ENCODE peak calls at places on chromosomes 4 and X, in four cellular contexts. Q is GM23248, N is cardiac muscle cell, O is astrocyte. S is an unnamed sample. For H3K9me3, the result is how much of the 10 kb centered on the place peaks cover.

GRCh38 chr4:147060171-147060931 is 114.7 kb upstream of the TTC29 start:
- DNase-seq in Q (peak), N (no peak), O (peak), S (no peak)

GRCh38 chr4:52643846-52644245 is 15.3 kb downstream of the USP46 start:
- DNase-seq in O (peak), Q (peak), N (peak), S (no peak)

GRCh38 chrX:118182050-118182449 is 65.4 kb upstream of the KLHL13 start:
- DNase-seq in O (peak), Q (peak), N (no peak), S (no peak)

GRCh38 chr4:127047930-127048329 is 584.8 kb upstream of the INTU start:
- DNase-seq in N (no peak), Q (no peak), O (peak), S (no peak)

GRCh38 chr4:3148926-3149325 is 74.4 kb downstream of the HTT start:
- DNase-seq in O (no peak), N (no peak), Q (no peak), S (no peak)

GRCh38 chr4:78312989-78313753 is 238.4 kb upstream of the ANXA3 start:
- DNase-seq in N (no peak), Q (peak), O (no peak), S (no peak)

GRCh38 chr4:19346636-19347035 is 905.1 kb upstream of the SLIT2 start:
- DNase-seq in N (peak), O (no peak), Q (no peak), S (no peak)

GRCh38 chr4:112270643-112271484 is 14.8 kb downstream of the TIFA start:
- DNase-seq in O (peak), Q (peak), N (no peak), S (peak)

GRCh38 chr4:130563185-130563890 is 1467.4 kb downstream of the C4orf33 start:
- DNase-seq in N (peak), O (peak), Q (peak), S (peak)

GRCh38 chr4:76194325-76194724 is 19.3 kb downstream of the SCARB2 start:
- DNase-seq in O (peak), N (no peak), Q (peak), S (no peak)

GRCh38 chr4:22385615-22386014 is 130.3 kb downstream of the ADGRA3 start:
- DNase-seq in Q (peak), N (no peak), O (peak), S (no peak)

GRCh38 chr4:159344877-159345276 is 242.0 kb downstream of the RAPGEF2 start:
- DNase-seq in O (no peak), Q (no peak), N (no peak), S (no peak)

GRCh38 chr4:88706574-88706973 is 8.9 kb upstream of the NAP1L5 start:
- DNase-seq in O (peak), Q (peak), N (peak), S (peak)

GRCh38 chr4:94995684-94996394 is 238.1 kb downstream of the BMPR1B start:
- DNase-seq in O (peak), N (peak), Q (peak), S (no peak)

GRCh38 chr4:14177987-14178386 is 550.5 kb upstream of the BOD1L1 start:
- DNase-seq in Q (no peak), N (no peak), O (no peak), S (no peak)

GRCh38 chr4:6200011-6200921 is at the start of gene JAKMIP1:
- DNase-seq in N (peak), O (peak), Q (peak), S (peak)

GRCh38 chr4:150828159-150828558 is 186.9 kb downstream of the LRBA start:
- DNase-seq in O (no peak), N (no peak), Q (no peak), S (no peak)

GRCh38 chrX:28586891-28587635 is at the start of gene IL1RAPL1:
- DNase-seq in O (peak), N (peak), Q (peak), S (peak)

GRCh38 chr4:139858436-139859225 is 193.0 kb downstream of the MGST2 start:
- DNase-seq in O (no peak), Q (no peak), N (no peak), S (no peak)

GRCh38 chrX:155068165-155068564 is 2.8 kb downstream of the CMC4 start:
- DNase-seq in O (peak), N (no peak), Q (peak), S (no peak)

GRCh38 chr4:125517831-125518230 is 203.1 kb downstream of the FAT4 start:
- DNase-seq in O (no peak), Q (no peak), N (no peak), S (no peak)

GRCh38 chr4:76703123-76703490 is 194.8 kb downstream of the SOWAHB start:
- DNase-seq in Q (peak), N (no peak), O (no peak), S (peak)

GRCh38 chr4:120692964-120693363 is 229.6 kb downstream of the PRDM5 start:
- DNase-seq in O (peak), N (no peak), Q (peak), S (peak)

GRCh38 chr4:109248322-109248895 is 54.0 kb downstream of the COL25A1 start:
- DNase-seq in O (no peak), Q (no peak), N (no peak), S (no peak)

GRCh38 chr4:145545538-145546224 is 64.0 kb downstream of the SMAD1 start:
- DNase-seq in Q (peak), N (no peak), O (peak), S (no peak)

GRCh38 chrX:149825424-149825823 is 43.7 kb downstream of the MAGEA9 start:
- DNase-seq in O (no peak), Q (peak), N (peak), S (peak)

GRCh38 chr4:123043793-123044425 is 121.5 kb upstream of the NUDT6 start:
- DNase-seq in N (no peak), O (no peak), Q (no peak), S (no peak)
- H3K9me3 ChIP-seq in N (under half), O (under half), Q (under half), S (under half)

DNA sequence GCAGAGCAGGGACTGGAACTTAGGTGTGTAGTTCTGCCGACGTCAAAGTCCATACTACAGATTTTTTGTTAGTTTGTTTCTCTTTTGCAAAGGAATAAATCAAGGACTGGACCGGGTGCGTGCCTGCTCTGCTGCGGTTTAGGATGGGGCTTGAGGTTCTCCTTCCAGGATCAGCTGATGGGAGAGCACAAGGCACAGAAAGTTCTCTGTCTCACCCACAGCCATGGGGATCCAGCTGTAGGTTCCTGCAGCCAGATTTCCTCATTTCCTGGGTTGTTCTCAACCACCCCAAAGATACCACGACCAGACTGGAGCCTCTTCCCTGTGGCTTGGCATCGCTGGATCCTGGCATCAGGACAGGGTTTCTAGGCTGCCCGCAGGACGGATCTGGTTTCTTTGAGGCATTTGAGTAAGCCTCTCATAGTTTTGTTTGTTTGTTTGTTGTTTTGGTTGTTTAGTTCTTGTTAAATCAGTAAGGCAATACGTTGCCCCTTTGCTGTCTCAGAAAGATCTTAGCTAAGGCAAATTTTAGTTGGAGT is 789 bp upstream of the SRPX start:
- DNase-seq in N (no peak), Q (peak), O (no peak), S (no peak)
- H3K4me3 ChIP-seq in N (no peak), Q (peak), O (peak), S (no peak)

DNA sequence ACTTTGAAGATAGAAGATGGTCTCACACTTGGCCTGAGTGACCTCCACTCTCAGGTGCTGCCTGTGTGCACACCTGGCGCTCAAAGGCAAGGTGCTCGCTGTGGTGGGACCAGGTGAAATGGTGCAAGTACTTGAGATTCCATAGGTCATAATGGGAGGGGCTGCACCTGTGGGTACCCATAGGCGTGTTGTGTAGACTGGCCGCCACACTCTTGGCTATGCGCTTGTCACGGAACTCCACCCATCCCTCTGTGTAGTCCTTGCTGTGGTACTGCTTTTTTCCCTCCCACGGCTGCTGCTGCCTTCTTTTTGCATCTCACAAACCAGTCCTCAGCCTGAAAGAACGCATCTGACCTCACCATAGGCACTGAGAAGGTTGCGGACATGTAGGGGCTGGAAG is 27.0 kb downstream of the METAP1 start:
- DNase-seq in O (no peak), N (no peak), Q (no peak), S (no peak)
- H3K9me3 ChIP-seq in O (under half), N (under half), Q (under half), S (under half)

DNA sequence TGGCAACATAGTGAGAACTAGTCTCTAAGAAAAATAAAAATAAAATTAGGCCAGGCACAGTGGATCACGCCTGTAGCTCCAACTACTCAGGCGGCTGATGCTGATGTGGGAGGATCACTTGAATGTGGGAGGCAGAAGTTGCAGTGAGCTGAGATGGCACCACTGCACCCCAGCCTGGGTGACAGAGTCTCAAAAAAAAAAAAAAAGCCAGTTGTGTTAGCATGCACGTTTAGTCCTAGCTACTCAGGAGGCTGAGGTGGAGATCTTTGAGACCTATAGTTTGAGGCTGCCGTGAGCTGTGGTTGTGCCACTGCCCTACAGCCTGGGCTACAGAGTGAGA is 2.5 kb downstream of the DCK start:
- DNase-seq in Q (peak), N (no peak), O (no peak), S (no peak)
- H3K4me3 ChIP-seq in Q (peak), N (no peak), O (no peak), S (no peak)

GRCh38 chrX:48715066-48715465 is 18.5 kb downstream of the SUV39H1 start:
- DNase-seq in N (no peak), Q (peak), O (no peak), S (no peak)

GRCh38 chrX:48713847-48714246 is 17.3 kb downstream of the SUV39H1 start:
- DNase-seq in Q (no peak), N (no peak), O (no peak), S (no peak)

GRCh38 chrX:48715876-48716502 is 19.5 kb downstream of the SUV39H1 start:
- DNase-seq in Q (peak), O (peak), N (no peak), S (no peak)

GRCh38 chrX:48711929-48712505 is 15.5 kb downstream of the SUV39H1 start:
- DNase-seq in Q (no peak), N (no peak), O (no peak), S (no peak)

DNA sequence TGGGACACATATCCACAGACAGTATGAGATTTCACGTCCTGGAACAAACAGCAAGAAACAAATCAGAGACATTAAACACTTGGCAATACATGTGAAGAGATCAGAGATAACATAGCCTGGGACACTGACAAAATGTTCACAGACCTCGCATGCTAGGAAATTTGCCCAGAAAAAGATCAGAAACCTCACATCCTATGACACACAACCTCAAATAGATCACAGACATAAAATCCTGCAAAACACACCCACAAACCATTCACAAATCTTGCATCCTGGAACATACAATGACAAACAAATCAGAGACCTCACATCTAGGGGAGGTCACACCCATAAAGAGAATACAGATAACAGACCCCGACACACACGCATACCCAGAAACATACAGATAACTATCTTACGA is 18.0 kb downstream of the SUV39H1 start:
- DNase-seq in Q (peak), O (no peak), N (no peak), S (no peak)
- H3K9me3 ChIP-seq in Q (under half), O (under half), N (under half), S (under half)

DNA sequence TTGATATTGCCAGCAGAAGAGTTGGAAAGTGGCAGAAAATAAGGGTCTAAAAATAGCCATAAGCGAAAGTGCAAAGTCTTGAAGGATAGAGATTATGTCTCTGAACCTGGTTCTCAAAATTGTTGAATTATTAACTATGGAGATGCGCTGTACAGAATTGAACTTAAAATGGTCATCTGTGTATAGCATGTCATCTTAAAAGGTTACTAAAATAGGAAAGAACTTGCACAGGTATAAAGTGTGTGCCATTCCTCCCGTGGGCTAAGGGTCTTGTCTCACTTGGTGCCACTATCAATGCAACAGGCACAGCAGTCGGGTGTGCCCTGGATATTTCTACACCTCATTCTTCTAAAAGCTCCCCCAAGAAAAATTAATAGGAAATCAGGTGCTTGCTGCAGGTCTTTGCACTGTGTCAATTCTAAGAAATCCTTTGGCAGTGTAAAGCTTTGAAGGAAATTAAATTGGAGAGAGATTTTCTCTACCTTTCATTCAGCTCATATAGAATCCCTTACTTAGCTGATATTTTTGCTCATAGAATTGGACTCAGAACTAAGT is 2.4 kb downstream of the SORBS2 start:
- DNase-seq in Q (no peak), O (no peak), N (no peak), S (no peak)
- H3K4me3 ChIP-seq in Q (no peak), O (no peak), N (peak), S (peak)

GRCh38 chr4:185840201-185840600 is 28.2 kb upstream of the SORBS2 start:
- DNase-seq in Q (peak), N (no peak), O (peak), S (no peak)

GRCh38 chr4:185839770-185840169 is 27.8 kb upstream of the SORBS2 start:
- DNase-seq in Q (peak), O (no peak), N (no peak), S (no peak)

GRCh38 chr4:185839204-185839712 is 27.3 kb upstream of the SORBS2 start:
- DNase-seq in Q (peak), O (peak), N (peak), S (peak)

GRCh38 chr4:185841451-185841850 is 29.5 kb upstream of the SORBS2 start:
- DNase-seq in N (no peak), Q (no peak), O (no peak), S (no peak)

GRCh38 chr4:185840953-185841352 is 29.0 kb upstream of the SORBS2 start:
- DNase-seq in Q (no peak), N (no peak), O (no peak), S (no peak)
- H3K9me3 ChIP-seq in Q (under half), N (under half), O (under half), S (under half)

GRCh38 chr4:173519130-173520101 is 10.6 kb downstream of the HAND2 start:
- DNase-seq in O (no peak), Q (peak), N (peak), S (no peak)

GRCh38 chr4:173522160-173522873 is 7.7 kb downstream of the HAND2 start:
- DNase-seq in O (peak), N (peak), Q (peak), S (no peak)

GRCh38 chr4:173521474-173522159 is 8.4 kb downstream of the HAND2 start:
- DNase-seq in N (peak), Q (no peak), O (no peak), S (no peak)

GRCh38 chr4:173522874-173523395 is 7.1 kb downstream of the HAND2 start:
- DNase-seq in N (no peak), O (no peak), Q (peak), S (no peak)

DNA sequence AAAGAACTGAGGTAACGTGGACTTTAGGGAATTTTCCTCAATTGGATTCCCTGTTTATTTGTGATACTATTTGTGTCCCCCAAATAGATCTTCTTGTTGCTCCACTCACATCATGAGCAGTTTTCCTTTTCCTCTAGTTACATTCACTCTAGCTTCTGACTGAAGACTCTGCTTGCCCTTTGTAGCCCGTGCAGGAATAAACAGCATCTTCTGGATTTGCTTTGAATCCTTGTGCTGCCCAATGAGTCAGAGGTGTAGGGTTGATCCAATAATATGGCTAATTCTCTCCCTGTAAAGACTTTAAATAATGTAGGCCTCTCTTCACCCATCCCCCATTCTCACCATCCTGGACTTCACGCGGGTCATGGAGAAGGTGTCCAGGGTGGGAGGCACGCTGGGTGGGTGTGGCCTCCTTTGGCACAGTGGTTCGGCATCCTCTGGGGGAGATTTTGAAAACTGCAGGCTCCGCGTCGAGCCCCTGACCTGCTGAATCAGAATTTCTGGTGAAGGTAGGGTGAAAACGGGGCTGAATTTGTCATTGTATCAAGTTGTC is 9.0 kb downstream of the HAND2 start:
- DNase-seq in Q (peak), O (no peak), N (peak), S (no peak)
- H3K4me3 ChIP-seq in Q (no peak), O (no peak), N (peak), S (no peak)

DNA sequence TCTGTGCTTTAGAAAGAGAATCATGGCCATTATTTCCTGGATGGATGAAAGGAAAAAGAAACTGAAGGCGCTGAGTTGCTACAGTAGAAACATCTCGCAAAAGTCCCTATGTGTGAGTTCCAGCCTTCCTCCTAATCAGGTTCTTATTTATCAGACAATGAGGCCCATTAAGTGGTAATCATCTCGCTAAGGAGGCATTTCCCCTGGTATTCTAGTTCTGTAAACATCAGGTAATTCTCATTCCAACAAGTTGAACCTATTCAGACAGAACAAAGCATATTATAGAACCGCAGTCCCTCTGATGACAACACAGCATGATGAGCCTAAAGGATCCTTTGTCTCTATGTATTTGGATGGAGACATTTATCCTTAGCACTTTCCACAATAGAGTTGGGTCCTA is 205.7 kb upstream of the MAOA start:
- DNase-seq in O (no peak), N (no peak), Q (no peak), S (no peak)
- H3K9me3 ChIP-seq in O (under half), N (under half), Q (under half), S (under half)

GRCh38 chr4:7971159-7971631 is 31.5 kb upstream of the AFAP1 start:
- DNase-seq in Q (no peak), O (no peak), N (no peak), S (no peak)
- H3K4me3 ChIP-seq in Q (no peak), O (no peak), N (no peak), S (no peak)